ENCODE peak calls at places on chromosomes 3 and 15, in six cellular contexts. R is left lung, V is uterus, N is left ventricle myocardium inferior, M is A549, E is brain microvascular endothelial cell. S is an unnamed sample.

GRCh38 chr3:42728056-42728455 is 25.5 kb upstream of the HHATL start:
- DNase-seq in E (no peak), M (no peak), V (no peak), R (peak; percentile 17), N (peak; percentile 53), S (peak; percentile 60)

GRCh38 chr3:127889461-127889863 is 25.6 kb upstream of the KBTBD12 start:
- DNase-seq in E (peak; percentile 84), V (peak; percentile 50), R (no peak), M (no peak), N (no peak), S (no peak)

GRCh38 chr3:27507515-27508266 is 23.5 kb upstream of the SLC4A7 start:
- DNase-seq in V (no peak), N (no peak), E (peak; percentile 17), M (no peak), R (no peak), S (no peak)

GRCh38 chr3:129161860-129162271 is 1.0 kb upstream of the ISY1 start:
- DNase-seq in V (no peak), R (no peak), E (no peak), M (peak; percentile 40), N (no peak), S (no peak)

GRCh38 chr15:69104050-69104750 is 56.2 kb upstream of the GLCE start:
- DNase-seq in R (no peak), M (no peak), V (no peak), N (no peak), E (no peak), S (no peak)

GRCh38 chr3:184171562-184171961 is 3.1 kb upstream of the AP2M1 start:
- DNase-seq in N (no peak), R (no peak), M (no peak), V (no peak), E (peak; percentile 79), S (no peak)

GRCh38 chr15:76584868-76585572 is 248.4 kb downstream of the ISL2 start:
- DNase-seq in M (no peak), R (no peak), E (no peak), N (no peak), V (no peak), S (no peak)

GRCh38 chr3:146655333-146655996 is 50.3 kb upstream of the PLSCR5 start:
- DNase-seq in E (no peak), R (no peak), M (no peak), N (no peak), V (no peak), S (no peak)

GRCh38 chr3:87053548-87053947 is 62.6 kb upstream of the VGLL3 start:
- DNase-seq in V (no peak), N (no peak), R (no peak), E (no peak), M (no peak), S (no peak)

GRCh38 chr3:49673715-49674490 is at the start of gene APEH:
- DNase-seq in N (peak; percentile 96), V (peak; percentile 93), E (peak; percentile 96), R (peak; percentile 97), M (peak; percentile 90), S (peak; percentile 98)

GRCh38 chr3:62686916-62687315 is 188.3 kb downstream of the CADPS start:
- DNase-seq in R (no peak), N (no peak), E (no peak), M (no peak), V (no peak), S (no peak)

GRCh38 chr3:123054422-123054821 is 12.4 kb upstream of the PDIA5 start:
- DNase-seq in M (no peak), V (no peak), R (no peak), E (no peak), N (no peak), S (no peak)

GRCh38 chr15:57327985-57328471 is 48.3 kb upstream of the CGNL1 start:
- DNase-seq in M (no peak), V (peak; percentile 42), R (no peak), N (no peak), E (peak; percentile 98), S (peak; percentile 64)

GRCh38 chr3:150409125-150409526 is 1.0 kb downstream of the TSC22D2 start:
- DNase-seq in E (no peak), V (no peak), R (no peak), N (no peak), M (no peak), S (no peak)

GRCh38 chr15:93159892-93160398 is 70.9 kb upstream of the RGMA start:
- DNase-seq in N (no peak), R (no peak), E (no peak), V (no peak), M (no peak), S (no peak)

GRCh38 chr15:93152951-93153350 is 63.9 kb upstream of the RGMA start:
- DNase-seq in E (no peak), V (peak; percentile 78), M (no peak), N (peak; percentile 76), R (no peak), S (peak; percentile 66)

GRCh38 chr15:93162560-93162959 is 73.5 kb upstream of the RGMA start:
- DNase-seq in V (no peak), E (no peak), N (no peak), M (no peak), R (no peak), S (no peak)

GRCh38 chr15:93152264-93152884 is 63.4 kb upstream of the RGMA start:
- DNase-seq in N (no peak), R (no peak), M (no peak), E (no peak), V (no peak), S (no peak)

GRCh38 chr15:93158104-93158503 is 69.1 kb upstream of the RGMA start:
- DNase-seq in R (no peak), N (no peak), E (no peak), M (no peak), V (no peak), S (no peak)
- H3K27ac ChIP-seq in R (no peak overlapping the region), N (no peak overlapping the region), E (no peak overlapping the region), M (no peak overlapping the region), V (no peak overlapping the region), S (no peak overlapping the region)

DNA sequence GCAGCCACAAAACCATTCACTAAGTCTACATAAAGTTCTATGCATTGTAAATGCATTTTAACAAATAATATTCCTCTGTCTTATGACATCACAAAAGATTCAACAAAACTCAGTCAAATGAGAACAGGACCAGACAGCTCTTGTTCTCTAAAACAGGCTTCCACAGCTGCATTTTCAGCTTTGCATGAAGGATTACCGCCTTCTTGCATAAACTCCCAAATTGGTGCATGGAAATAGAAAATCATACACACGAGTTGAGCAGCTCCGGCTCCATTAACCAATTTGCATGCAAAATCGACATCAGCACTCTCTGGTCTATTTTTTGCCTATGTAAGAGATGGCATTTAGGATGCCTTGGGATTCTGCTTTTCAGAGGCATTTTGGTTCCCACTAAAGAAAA is 66.3 kb downstream of the RFTN1 start:
- DNase-seq in M (no peak), E (no peak), R (no peak), V (no peak), N (no peak), S (no peak)
- H3K27ac ChIP-seq in M (no peak overlapping the region), E (no peak overlapping the region), R (no peak overlapping the region), V (peak overlapping the region; percentile 79), N (peak overlapping the region; percentile 69), S (no peak overlapping the region)

GRCh38 chr15:31364301-31365031 is 37.8 kb downstream of the KLF13 start:
- DNase-seq in E (no peak), M (no peak), N (peak; percentile 34), R (no peak), V (no peak), S (peak; percentile 79)
- H3K27ac ChIP-seq in E (no peak overlapping the region), M (no peak overlapping the region), N (peak overlapping the region; percentile 100), R (peak overlapping the region; percentile 86), V (peak overlapping the region; percentile 75), S (peak overlapping the region; percentile 98)

GRCh38 chr15:77617507-77618285 is 15.0 kb downstream of the LINGO1 start:
- DNase-seq in R (no peak), N (no peak), V (no peak), E (no peak), M (peak; percentile 60), S (no peak)
- H3K27ac ChIP-seq in R (no peak overlapping the region), N (no peak overlapping the region), V (no peak overlapping the region), E (no peak overlapping the region), M (no peak overlapping the region), S (no peak overlapping the region)

GRCh38 chr15:99131441-99132023 is 26.7 kb downstream of the SYNM start:
- DNase-seq in M (no peak), N (no peak), R (no peak), E (no peak), V (no peak), S (no peak)
- H3K27ac ChIP-seq in M (no peak overlapping the region), N (peak overlapping the region; percentile 53), R (no peak overlapping the region), E (no peak overlapping the region), V (no peak overlapping the region), S (no peak overlapping the region)